ENCODE peak calls at places on chromosomes 6 and 20, in eight cellular contexts. One of them, this sample, is unnamed.

GRCh38 chr20:63101781-63102719 is 95.3 kb upstream of the BHLHE23 start:
- DNase-seq in EH: peak
- DNase-seq in AG04450: no peak
- DNase-seq in DMS153: peak
- DNase-seq in endothelial cell of umbilical vein: peak
- DNase-seq in GM13977: peak
- DNase-seq in Kasumi-1: no peak
- DNase-seq in neural crest cell: no peak
- DNase-seq in this sample: peak

GRCh38 chr6:15464211-15464725 is 198.6 kb downstream of the DTNBP1 start:
- DNase-seq in EH: peak
- DNase-seq in AG04450: no peak
- DNase-seq in DMS153: no peak
- DNase-seq in endothelial cell of umbilical vein: peak
- DNase-seq in GM13977: no peak
- DNase-seq in Kasumi-1: peak
- DNase-seq in neural crest cell: no peak
- DNase-seq in this sample: no peak

GRCh38 chr20:63497946-63498935 is 642 bp downstream of the EEF1A2 start:
- DNase-seq in EH: peak
- DNase-seq in AG04450: no peak
- DNase-seq in DMS153: no peak
- DNase-seq in endothelial cell of umbilical vein: no peak
- DNase-seq in GM13977: no peak
- DNase-seq in Kasumi-1: no peak
- DNase-seq in neural crest cell: no peak
- DNase-seq in this sample: no peak

GRCh38 chr6:24918641-24919403 is 16.9 kb downstream of the RIPOR2 start:
- DNase-seq in EH: no peak
- DNase-seq in AG04450: no peak
- DNase-seq in DMS153: peak
- DNase-seq in endothelial cell of umbilical vein: no peak
- DNase-seq in GM13977: no peak
- DNase-seq in Kasumi-1: no peak
- DNase-seq in neural crest cell: no peak
- DNase-seq in this sample: no peak

GRCh38 chr6:46410330-46410953 is 80.8 kb downstream of the RCAN2 start:
- DNase-seq in EH: peak
- DNase-seq in AG04450: no peak
- DNase-seq in DMS153: peak
- DNase-seq in endothelial cell of umbilical vein: peak
- DNase-seq in GM13977: peak
- DNase-seq in Kasumi-1: peak
- DNase-seq in neural crest cell: no peak
- DNase-seq in this sample: no peak

GRCh38 chr6:135358907-135359459 is 138.6 kb downstream of the AHI1 start:
- DNase-seq in EH: peak
- DNase-seq in AG04450: no peak
- DNase-seq in DMS153: no peak
- DNase-seq in endothelial cell of umbilical vein: peak
- DNase-seq in GM13977: no peak
- DNase-seq in Kasumi-1: no peak
- DNase-seq in neural crest cell: no peak
- DNase-seq in this sample: no peak

GRCh38 chr20:38969708-38970107 is 7.6 kb downstream of the DHX35 start:
- DNase-seq in EH: peak
- DNase-seq in AG04450: no peak
- DNase-seq in DMS153: no peak
- DNase-seq in endothelial cell of umbilical vein: no peak
- DNase-seq in GM13977: no peak
- DNase-seq in Kasumi-1: no peak
- DNase-seq in neural crest cell: no peak
- DNase-seq in this sample: no peak

GRCh38 chr20:57580478-57581201 is 19.7 kb downstream of the PCK1 start:
- DNase-seq in EH: no peak
- DNase-seq in AG04450: no peak
- DNase-seq in DMS153: no peak
- DNase-seq in endothelial cell of umbilical vein: no peak
- DNase-seq in GM13977: no peak
- DNase-seq in Kasumi-1: no peak
- DNase-seq in neural crest cell: no peak
- DNase-seq in this sample: no peak

GRCh38 chr6:49333345-49334120 is 129.5 kb downstream of the MMUT start:
- DNase-seq in EH: peak
- DNase-seq in AG04450: no peak
- DNase-seq in DMS153: no peak
- DNase-seq in endothelial cell of umbilical vein: no peak
- DNase-seq in GM13977: no peak
- DNase-seq in Kasumi-1: no peak
- DNase-seq in neural crest cell: no peak
- DNase-seq in this sample: no peak

GRCh38 chr6:151286192-151286591 is 46.4 kb downstream of the AKAP12 start:
- DNase-seq in EH: peak
- DNase-seq in AG04450: no peak
- DNase-seq in DMS153: no peak
- DNase-seq in endothelial cell of umbilical vein: peak
- DNase-seq in GM13977: no peak
- DNase-seq in Kasumi-1: no peak
- DNase-seq in neural crest cell: no peak
- DNase-seq in this sample: no peak

GRCh38 chr6:30357678-30358339 is 12.9 kb downstream of the RPP21 start:
- DNase-seq in EH: peak
- DNase-seq in AG04450: peak
- DNase-seq in DMS153: peak
- DNase-seq in endothelial cell of umbilical vein: peak
- DNase-seq in GM13977: peak
- DNase-seq in Kasumi-1: peak
- DNase-seq in neural crest cell: peak
- DNase-seq in this sample: no peak

GRCh38 chr20:48623906-48624265 is 203.9 kb downstream of the PREX1 start:
- DNase-seq in EH: no peak
- DNase-seq in AG04450: no peak
- DNase-seq in DMS153: no peak
- DNase-seq in endothelial cell of umbilical vein: no peak
- DNase-seq in GM13977: no peak
- DNase-seq in Kasumi-1: no peak
- DNase-seq in neural crest cell: no peak
- DNase-seq in this sample: no peak

GRCh38 chr6:15431762-15432495 is 186.1 kb downstream of the JARID2 start:
- DNase-seq in EH: peak
- DNase-seq in AG04450: no peak
- DNase-seq in DMS153: no peak
- DNase-seq in endothelial cell of umbilical vein: no peak
- DNase-seq in GM13977: no peak
- DNase-seq in Kasumi-1: no peak
- DNase-seq in neural crest cell: no peak
- DNase-seq in this sample: no peak

GRCh38 chr6:18431581-18431980 is 44.4 kb downstream of the RNF144B start:
- DNase-seq in EH: no peak
- DNase-seq in AG04450: no peak
- DNase-seq in DMS153: no peak
- DNase-seq in endothelial cell of umbilical vein: no peak
- DNase-seq in GM13977: no peak
- DNase-seq in Kasumi-1: no peak
- DNase-seq in neural crest cell: no peak
- DNase-seq in this sample: no peak

GRCh38 chr6:169292340-169293124 is 38.9 kb upstream of the THBS2 start:
- DNase-seq in EH: peak
- DNase-seq in AG04450: peak
- DNase-seq in DMS153: no peak
- DNase-seq in endothelial cell of umbilical vein: no peak
- DNase-seq in GM13977: no peak
- DNase-seq in Kasumi-1: peak
- DNase-seq in neural crest cell: no peak
- DNase-seq in this sample: no peak

GRCh38 chr6:127938701-127939100 is 37.8 kb upstream of the THEMIS start:
- DNase-seq in EH: peak
- DNase-seq in AG04450: no peak
- DNase-seq in DMS153: peak
- DNase-seq in endothelial cell of umbilical vein: peak
- DNase-seq in GM13977: no peak
- DNase-seq in Kasumi-1: peak
- DNase-seq in neural crest cell: no peak
- DNase-seq in this sample: no peak

GRCh38 chr6:106608080-106608668 is 21.1 kb downstream of the RTN4IP1 start:
- DNase-seq in EH: peak
- DNase-seq in AG04450: no peak
- DNase-seq in DMS153: no peak
- DNase-seq in endothelial cell of umbilical vein: peak
- DNase-seq in GM13977: peak
- DNase-seq in Kasumi-1: peak
- DNase-seq in neural crest cell: peak
- DNase-seq in this sample: no peak

GRCh38 chr6:31879901-31880300 is 1.1 kb upstream of the SLC44A4 start:
- DNase-seq in EH: no peak
- DNase-seq in AG04450: no peak
- DNase-seq in DMS153: no peak
- DNase-seq in endothelial cell of umbilical vein: no peak
- DNase-seq in GM13977: no peak
- DNase-seq in Kasumi-1: no peak
- DNase-seq in neural crest cell: no peak
- DNase-seq in this sample: no peak

This sample was measured in mesenteric fat pad.